ENCODE peak calls at places on chromosomes 4 and X, in five cellular contexts. B, Y, T, P and V are unnamed samples.

GRCh38 chr4:151917145-151917775 is 156.5 kb upstream of the GATB start:
- DNase-seq in Y (no peak), B (no peak), T (no peak), P (no peak), V (no peak)

GRCh38 chrX:97215166-97215565 is 331.5 kb downstream of the RPA4 start:
- DNase-seq in Y (no peak), P (no peak), T (no peak), B (no peak), V (no peak)

GRCh38 chr4:107825072-107825789 is 499 bp downstream of the SGMS2 start:
- DNase-seq in Y (peak; percentile 48), T (peak; percentile 64), B (no peak), P (peak; percentile 38), V (no peak)

GRCh38 chrX:113059714-113060113 is 219.1 kb upstream of the AMOT start:
- DNase-seq in Y (no peak), B (no peak), T (no peak), P (no peak), V (no peak)

GRCh38 chr4:121256887-121257426 is 92.8 kb upstream of the TNIP3 start:
- DNase-seq in T (no peak), B (no peak), P (no peak), Y (no peak), V (no peak)

GRCh38 chr4:133096972-133097371 is 52.1 kb upstream of the PCDH10 start:
- DNase-seq in P (no peak), Y (peak; percentile 28), B (no peak), T (peak; percentile 70), V (no peak)

GRCh38 chr4:78592104-78592783 is 40.7 kb downstream of the ANXA3 start:
- DNase-seq in Y (no peak), B (no peak), P (no peak), T (peak; percentile 73), V (no peak)

GRCh38 chr4:153467154-153467896 is 1.2 kb downstream of the TMEM131L start:
- DNase-seq in T (peak; percentile 83), P (peak; percentile 26), B (peak; percentile 64), Y (peak; percentile 84), V (peak; percentile 35)

GRCh38 chr4:132502096-132502552 is 647.0 kb upstream of the PCDH10 start:
- DNase-seq in P (no peak), T (no peak), Y (no peak), B (no peak), V (no peak)

GRCh38 chr4:153113061-153113837 is 91.0 kb upstream of the TRIM2 start:
- DNase-seq in Y (no peak), T (no peak), B (no peak), P (no peak), V (peak; percentile 46)

GRCh38 chr4:186221624-186222023 is 5.7 kb upstream of the KLKB1 start:
- DNase-seq in P (no peak), Y (no peak), B (no peak), T (no peak), V (no peak)

GRCh38 chr4:128353791-128354190 is 66.2 kb upstream of the PGRMC2 start:
- DNase-seq in P (no peak), Y (no peak), T (no peak), B (no peak), V (no peak)

GRCh38 chr4:89434364-89434988 is 126.9 kb upstream of the GPRIN3 start:
- DNase-seq in B (no peak), P (no peak), Y (no peak), T (peak; percentile 64), V (peak; percentile 58)

GRCh38 chr4:184514121-184514988 is 40.0 kb upstream of the IRF2 start:
- DNase-seq in T (no peak), Y (no peak), B (no peak), P (peak; percentile 47), V (no peak)

GRCh38 chr4:81353861-81354260 is 117.8 kb downstream of the RASGEF1B start:
- DNase-seq in Y (no peak), T (no peak), B (no peak), P (no peak), V (no peak)

GRCh38 chr4:174045381-174045780 is 238.1 kb downstream of the FBXO8 start:
- DNase-seq in P (no peak), T (no peak), B (no peak), Y (no peak), V (no peak)
- H3K27ac ChIP-seq in P (no peak overlapping the region), T (no peak overlapping the region), B (no peak overlapping the region), Y (no peak overlapping the region), V (no peak overlapping the region)

DNA sequence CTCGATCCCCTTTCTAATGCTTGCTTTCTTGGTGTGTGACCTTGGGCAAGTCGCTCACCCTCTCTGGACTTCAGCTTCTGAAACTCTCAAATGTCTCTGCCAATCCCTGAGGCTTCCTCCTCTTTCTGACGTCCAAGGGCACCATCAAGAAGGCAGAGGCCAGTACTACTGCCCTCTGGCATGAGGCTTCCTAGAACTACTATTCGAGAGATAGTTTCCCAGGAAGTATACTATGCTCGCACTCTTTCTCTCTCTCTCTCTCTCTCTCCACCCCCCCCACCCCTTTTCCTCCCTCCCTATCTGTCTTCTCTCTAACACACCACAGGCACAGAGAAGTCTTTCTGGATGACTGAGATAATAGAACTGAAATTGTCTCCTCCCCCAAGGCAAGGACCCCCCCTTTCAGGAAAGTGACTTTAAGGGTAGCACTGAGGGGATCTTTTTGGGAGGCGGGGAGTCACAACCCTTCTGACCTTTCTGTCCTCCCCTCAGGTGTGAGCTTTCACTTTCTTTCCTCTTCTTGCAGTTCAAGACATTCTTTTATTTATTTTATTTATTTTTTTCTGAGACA is 20.0 kb upstream of the BCOR start:
- DNase-seq in B (no peak), T (no peak), P (no peak), Y (no peak), V (no peak)
- H3K4me1 ChIP-seq in B (no peaks in the 10 kb centered on the region), T (peaks cover 7% of the 10 kb centered on the region), P (no peaks in the 10 kb centered on the region), Y (peaks cover 4% of the 10 kb centered on the region), V (no peaks in the 10 kb centered on the region)

GRCh38 chr4:103405415-103405814 is 207.3 kb upstream of the CENPE start:
- DNase-seq in P (no peak), T (no peak), B (no peak), Y (no peak), V (no peak)
- H3K27ac ChIP-seq in P (no peak overlapping the region), T (no peak overlapping the region), B (no peak overlapping the region), Y (no peak overlapping the region), V (no peak overlapping the region)

GRCh38 chr4:140025470-140025869 is 128.5 kb downstream of the MAML3 start:
- DNase-seq in T (no peak), Y (no peak), P (no peak), B (no peak), V (no peak)

GRCh38 chr4:140031706-140032105 is 122.3 kb downstream of the MAML3 start:
- DNase-seq in B (no peak), Y (no peak), P (no peak), T (no peak), V (no peak)

GRCh38 chr4:140028676-140029407 is 125.1 kb downstream of the MAML3 start:
- DNase-seq in P (no peak), T (no peak), Y (no peak), B (no peak), V (no peak)

DNA sequence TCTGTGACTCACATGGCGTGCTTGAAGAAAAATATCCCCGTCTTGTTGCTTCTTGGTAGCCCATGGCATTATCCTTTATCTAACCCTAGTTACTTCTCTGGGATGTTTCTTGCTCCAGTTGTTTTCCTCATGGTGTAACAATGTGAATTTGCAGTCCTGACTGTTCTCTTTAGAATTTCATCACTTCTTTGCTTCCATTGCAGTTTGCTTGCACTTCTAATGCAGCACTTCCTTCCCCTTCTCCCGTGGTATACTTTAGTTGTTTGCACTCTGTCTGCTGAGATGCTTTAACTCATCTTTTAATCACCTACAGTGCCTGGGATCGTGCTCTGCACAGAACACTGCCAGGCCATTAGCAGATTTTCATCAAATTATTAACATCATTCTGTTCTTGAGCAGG is 126.8 kb downstream of the MAML3 start:
- DNase-seq in Y (no peak), P (no peak), T (no peak), B (no peak), V (no peak)
- H3K4me1 ChIP-seq in Y (no peaks in the 10 kb centered on the region), P (no peaks in the 10 kb centered on the region), T (peaks cover 6% of the 10 kb centered on the region), B (no peaks in the 10 kb centered on the region), V (no peaks in the 10 kb centered on the region)